ENCODE peak calls at places on chromosomes 13 and 19, in six cellular contexts. R, X, S, Y, F and N are unnamed samples.

GRCh38 chr19:29672933-29673336 is 7.7 kb downstream of the PLEKHF1 start:
- DNase-seq in R (peak; percentile 86), X (peak; percentile 74), S (peak; percentile 85), Y (peak; percentile 84), F (no peak), N (no peak)

GRCh38 chr13:80239116-80239515 is 101.8 kb downstream of the SPRY2 start:
- DNase-seq in R (no peak), X (no peak), S (no peak), Y (no peak), F (no peak), N (no peak)

GRCh38 chr13:68927387-68928026 is 1180.1 kb upstream of the ATXN8OS start:
- DNase-seq in R (no peak), X (no peak), S (no peak), Y (no peak), F (no peak), N (no peak)

GRCh38 chr19:37007587-37008220 is 70.5 kb upstream of the ZNF420 start:
- DNase-seq in R (peak; percentile 69), X (peak; percentile 3), S (peak; percentile 3), Y (no peak), F (no peak), N (no peak)

GRCh38 chr13:86447479-86447878 is 648.3 kb upstream of the SLITRK6 start:
- DNase-seq in R (no peak), X (no peak), S (no peak), Y (no peak), F (no peak), N (no peak)

GRCh38 chr13:90926459-90926858 is 421.0 kb upstream of the MIR17HG start:
- DNase-seq in R (no peak), X (no peak), S (no peak), Y (no peak), F (no peak), N (no peak)

GRCh38 chr13:100883453-100883852 is 208.9 kb upstream of the TMTC4 start:
- DNase-seq in R (no peak), X (no peak), S (no peak), Y (no peak), F (no peak), N (no peak)

GRCh38 chr13:61838568-61838967 is 422.9 kb upstream of the PCDH20 start:
- DNase-seq in R (no peak), X (no peak), S (no peak), Y (no peak), F (no peak), N (no peak)

GRCh38 chr19:5397804-5398692 is 57.2 kb upstream of the ZNRF4 start:
- DNase-seq in R (peak; percentile 2), X (no peak), S (no peak), Y (no peak), F (no peak), N (no peak)

GRCh38 chr13:31093145-31093885 is 68.4 kb downstream of the HSPH1 start:
- DNase-seq in R (no peak), X (no peak), S (no peak), Y (peak; percentile 52), F (no peak), N (no peak)

GRCh38 chr13:51995677-51996551 is 15.3 kb downstream of the ATP7B start:
- DNase-seq in R (no peak), X (no peak), S (no peak), Y (no peak), F (no peak), N (no peak)

GRCh38 chr13:99373436-99373835 is 66.2 kb upstream of the GPR183 start:
- DNase-seq in R (no peak), X (no peak), S (no peak), Y (peak; percentile 61), F (peak; percentile 57), N (no peak)

GRCh38 chr13:93959796-93960533 is 519.5 kb downstream of the DCT start:
- DNase-seq in R (no peak), X (no peak), S (no peak), Y (no peak), F (no peak), N (no peak)